ENCODE peak calls at places on chromosomes 2 and 18, in four cellular contexts. Y is H1, R is HCT116, I is endothelial cell of umbilical vein. G is an unnamed sample. For H3K4me1, the result is how much of the 10 kb centered on the place peaks cover.

GRCh38 chr18:35683021-35683420 is 101.5 kb downstream of the GALNT1 start:
- DNase-seq in I (no peak), R (no peak), Y (no peak), G (no peak)

GRCh38 chr2:70516596-70516995 is 37.0 kb downstream of the TGFA start:
- DNase-seq in I (no peak), Y (no peak), R (no peak), G (no peak)

GRCh38 chr2:95260028-95261023 is 13.9 kb upstream of the PROM2 start:
- DNase-seq in I (no peak), R (no peak), Y (no peak), G (peak)

GRCh38 chr2:120684691-120685402 is 50.8 kb upstream of the GLI2 start:
- DNase-seq in R (no peak), Y (no peak), I (no peak), G (no peak)

GRCh38 chr2:177908182-177908581 is 164.4 kb downstream of the PDE11A start:
- DNase-seq in I (no peak), Y (no peak), R (no peak), G (no peak)

GRCh38 chr2:119435148-119435952 is 3.7 kb downstream of the TMEM37 start:
- DNase-seq in I (no peak), R (no peak), Y (no peak), G (no peak)

GRCh38 chr2:29228276-29228675 is 113.1 kb downstream of the CLIP4 start:
- DNase-seq in I (no peak), R (no peak), Y (no peak), G (peak)

GRCh38 chr2:120401275-120402069 is 55.5 kb downstream of the INHBB start:
- DNase-seq in Y (no peak), R (no peak), I (no peak), G (no peak)

GRCh38 chr2:130181338-130181879 is at the start of gene SMPD4:
- DNase-seq in R (peak), Y (peak), I (peak), G (peak)

GRCh38 chr2:109290887-109291675 is 162.1 kb downstream of the SH3RF3 start:
- DNase-seq in Y (no peak), R (no peak), I (peak), G (no peak)

GRCh38 chr2:16506366-16506765 is 159.3 kb downstream of the CYRIA start:
- DNase-seq in I (no peak), Y (no peak), R (no peak), G (peak)

GRCh38 chr2:27545348-27546141 is 37.3 kb upstream of the ZNF512 start:
- DNase-seq in I (no peak), R (no peak), Y (no peak), G (no peak)

GRCh38 chr2:32559136-32559535 is 68.7 kb upstream of the TTC27 start:
- DNase-seq in I (no peak), Y (no peak), R (no peak), G (no peak)

GRCh38 chr2:236745420-236746210 is 176.0 kb downstream of the ACKR3 start:
- DNase-seq in Y (no peak), R (no peak), I (no peak), G (no peak)

GRCh38 chr18:79781331-79781941 is 16.3 kb upstream of the KCNG2 start:
- DNase-seq in R (no peak), Y (no peak), I (no peak), G (peak)

GRCh38 chr2:147910990-147911473 is 66.2 kb downstream of the ACVR2A start:
- DNase-seq in I (peak), R (peak), Y (no peak), G (no peak)

GRCh38 chr2:159066541-159067156 is 98.2 kb downstream of the TANC1 start:
- DNase-seq in Y (no peak), I (no peak), R (no peak), G (no peak)

GRCh38 chr2:99637157-99637697 is 147.4 kb upstream of the REV1 start:
- DNase-seq in R (no peak), Y (no peak), I (no peak), G (no peak)

GRCh38 chr2:6780765-6781274 is 84.9 kb downstream of the CMPK2 start:
- DNase-seq in I (peak), Y (no peak), R (no peak), G (peak)

GRCh38 chr2:26185304-26185928 is 12.5 kb downstream of the GAREM2 start:
- DNase-seq in R (no peak), I (peak), Y (no peak), G (peak)

GRCh38 chr18:34773961-34774754 is 64.1 kb downstream of the DTNA start:
- DNase-seq in Y (no peak), R (no peak), I (peak), G (peak)

GRCh38 chr18:62979172-62979571 is 263.8 kb downstream of the PHLPP1 start:
- DNase-seq in I (no peak), R (no peak), Y (no peak), G (no peak)

GRCh38 chr2:219009294-219009693 is 16.1 kb upstream of the CRYBA2 start:
- DNase-seq in Y (no peak), I (no peak), R (no peak), G (no peak)

GRCh38 chr18:21454725-21455124 is 145.8 kb downstream of the ESCO1 start:
- DNase-seq in R (no peak), I (no peak), Y (no peak), G (no peak)

GRCh38 chr18:55262021-55262560 is 302.8 kb upstream of the CCDC68 start:
- DNase-seq in I (no peak), Y (no peak), R (no peak), G (no peak)

GRCh38 chr2:70087703-70088507 is 628 bp downstream of the PCBP1 start:
- DNase-seq in R (no peak), Y (no peak), I (peak), G (peak)

GRCh38 chr2:207765541-207765940 is 4.2 kb downstream of the FZD5 start:
- DNase-seq in I (no peak), R (no peak), Y (no peak), G (no peak)

GRCh38 chr18:28411806-28412205 is 234.9 kb upstream of the CDH2 start:
- DNase-seq in I (no peak), R (no peak), Y (no peak), G (no peak)

GRCh38 chr2:98598781-98599428 is 9.4 kb downstream of the COA5 start:
- DNase-seq in I (peak), R (no peak), Y (no peak), G (no peak)

GRCh38 chr2:74457129-74457548 is 1.1 kb upstream of the WBP1 start:
- DNase-seq in R (no peak), Y (no peak), I (peak), G (no peak)

GRCh38 chr18:59561596-59561995 is 135.6 kb downstream of the CCBE1 start:
- DNase-seq in Y (no peak), I (no peak), R (no peak), G (no peak)

DNA sequence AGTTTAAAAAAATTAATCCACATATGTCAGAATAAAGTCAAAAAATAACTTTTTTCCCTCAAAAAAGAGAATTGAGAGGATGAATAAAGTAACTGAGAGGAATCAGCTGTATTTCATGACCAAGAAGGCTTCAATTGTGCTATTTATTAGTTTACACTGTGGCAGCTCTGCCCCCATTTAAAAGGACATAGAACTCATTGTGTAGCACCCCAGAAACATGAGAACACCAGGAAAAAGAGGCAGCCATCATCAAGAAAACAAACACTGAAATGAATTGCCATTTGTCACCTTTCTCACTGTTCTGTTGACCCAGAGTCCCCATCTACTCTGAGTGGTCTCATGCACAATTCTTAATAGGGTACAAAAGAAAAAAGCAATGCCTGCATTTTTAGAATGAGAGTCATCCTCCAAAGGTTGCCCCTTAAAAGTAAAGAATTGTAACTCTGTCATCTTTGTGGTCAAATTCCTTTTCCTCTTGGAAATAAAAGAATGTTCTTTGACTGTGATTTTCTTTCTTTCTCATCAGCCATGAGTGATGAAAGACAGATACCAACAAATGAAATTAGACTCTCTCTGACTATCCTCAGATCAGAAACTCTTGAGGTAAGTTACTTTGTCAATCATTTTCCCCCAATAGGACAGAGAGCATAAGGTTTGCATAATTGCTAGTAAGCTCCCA is 1942.0 kb upstream of the PIK3C3 start:
- DNase-seq in Y (no peak), I (no peak), R (no peak), G (no peak)
- H3K9ac ChIP-seq in Y (no peak), I (no peak), R (no peak), G (no peak)

GRCh38 chr2:113176696-113177355 is 3.1 kb downstream of the PSD4 start:
- DNase-seq in Y (no peak), R (no peak), I (no peak), G (no peak)

GRCh38 chr2:113178069-113178468 is 4.3 kb downstream of the PSD4 start:
- DNase-seq in R (no peak), I (no peak), Y (no peak), G (no peak)

GRCh38 chr2:113174369-113174735 is 581 bp downstream of the PSD4 start:
- DNase-seq in I (no peak), Y (no peak), R (no peak), G (no peak)

GRCh38 chr2:113175101-113175628 is 1.4 kb downstream of the PSD4 start:
- DNase-seq in R (no peak), I (no peak), Y (no peak), G (no peak)

GRCh38 chr2:113175736-113176695 is 2.2 kb downstream of the PSD4 start:
- DNase-seq in Y (no peak), I (no peak), R (no peak), G (no peak)
- TF ChIP-seq POLR2AphosphoS5 in Y (no peak), I (no peak), R (no peak), G (no peak)

GRCh38 chr2:55618649-55619055 is 1.2 kb upstream of the PPP4R3B start:
- DNase-seq in I (peak), R (peak), Y (no peak), G (peak)

GRCh38 chr2:55617160-55618024 is at the start of gene PPP4R3B:
- DNase-seq in I (peak), R (peak), Y (peak), G (peak)

GRCh38 chr2:55618025-55618648 is 715 bp upstream of the PPP4R3B start:
- DNase-seq in R (no peak), I (no peak), Y (no peak), G (peak)

GRCh38 chr2:55620123-55620779 is 2.8 kb upstream of the PPP4R3B start:
- DNase-seq in R (no peak), Y (no peak), I (no peak), G (peak)

DNA sequence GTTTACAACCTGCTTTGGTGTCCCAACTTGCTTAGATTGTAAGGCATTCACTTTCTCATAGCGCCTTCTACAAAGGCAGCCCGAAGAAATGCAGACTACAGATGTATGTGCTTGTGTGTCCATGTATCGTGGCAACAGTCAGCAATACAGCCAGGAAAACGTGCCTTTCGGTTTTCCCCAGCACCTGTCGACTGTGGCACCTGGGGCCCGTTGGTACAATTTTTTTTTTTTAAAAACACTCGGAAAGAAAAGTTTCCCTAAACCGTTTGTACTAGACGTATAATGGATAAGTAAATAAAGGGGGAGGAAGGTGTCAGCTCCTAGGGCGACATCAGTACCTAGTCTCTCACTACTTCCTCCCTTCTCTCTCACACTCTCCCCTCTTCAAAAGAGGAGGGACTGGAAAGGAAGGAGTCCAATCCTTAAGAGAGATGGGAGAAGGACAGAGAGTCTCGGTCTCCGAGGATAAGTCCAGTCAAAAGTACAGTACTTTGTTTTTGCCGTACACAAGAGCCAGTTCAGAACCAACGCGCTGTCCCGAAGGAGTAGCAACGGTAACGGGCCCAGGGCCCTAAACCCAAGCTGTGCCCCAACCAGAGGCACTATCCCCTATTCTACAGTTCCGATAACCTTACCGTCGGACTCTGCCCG is 788 bp downstream of the PPP4R3B start:
- DNase-seq in R (no peak), I (peak), Y (no peak), G (peak)
- H3K4me1 ChIP-seq in R (under half), I (under half), Y (under half), G (under half)

GRCh38 chr18:3649559-3650426 is 199.8 kb downstream of the TGIF1 start:
- DNase-seq in Y (no peak), I (no peak), R (no peak), G (no peak)

GRCh38 chr18:3647636-3648035 is 197.7 kb downstream of the TGIF1 start:
- DNase-seq in R (no peak), I (no peak), Y (no peak), G (no peak)

GRCh38 chr18:3648695-3649094 is 198.7 kb downstream of the TGIF1 start:
- DNase-seq in Y (no peak), I (no peak), R (no peak), G (no peak)

GRCh38 chr18:3651266-3651665 is 201.3 kb downstream of the TGIF1 start:
- DNase-seq in Y (no peak), I (no peak), R (no peak), G (no peak)

DNA sequence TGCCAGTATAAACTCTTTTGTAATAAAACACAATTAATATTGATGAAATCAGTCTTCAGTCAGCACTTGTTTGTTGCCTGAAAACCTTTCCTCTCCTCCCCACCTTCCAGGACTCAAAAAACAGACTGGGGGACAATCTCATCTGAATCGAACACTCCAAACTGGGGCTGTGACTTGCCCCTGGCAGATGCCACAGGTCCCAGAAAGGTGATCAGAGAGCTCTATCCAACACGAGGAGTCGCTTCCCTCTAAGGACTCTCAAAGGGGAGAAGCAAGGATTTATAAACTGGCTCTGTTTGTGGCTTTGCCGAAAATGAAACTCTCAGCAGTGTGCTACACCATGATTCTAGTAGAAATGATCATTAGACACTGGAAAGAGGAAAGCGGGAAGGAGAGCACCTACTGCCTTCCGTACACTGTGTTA is 199.2 kb downstream of the TGIF1 start:
- DNase-seq in R (no peak), Y (no peak), I (no peak), G (no peak)
- H3K9ac ChIP-seq in R (peak), Y (no peak), I (no peak), G (no peak)

GRCh38 chr2:241675885-241676284 is 10.7 kb downstream of the DTYMK start:
- DNase-seq in I (no peak), Y (no peak), R (no peak), G (no peak)
- TF ChIP-seq POLR2AphosphoS5 in I (no peak), Y (no peak), R (no peak), G (no peak)

DNA sequence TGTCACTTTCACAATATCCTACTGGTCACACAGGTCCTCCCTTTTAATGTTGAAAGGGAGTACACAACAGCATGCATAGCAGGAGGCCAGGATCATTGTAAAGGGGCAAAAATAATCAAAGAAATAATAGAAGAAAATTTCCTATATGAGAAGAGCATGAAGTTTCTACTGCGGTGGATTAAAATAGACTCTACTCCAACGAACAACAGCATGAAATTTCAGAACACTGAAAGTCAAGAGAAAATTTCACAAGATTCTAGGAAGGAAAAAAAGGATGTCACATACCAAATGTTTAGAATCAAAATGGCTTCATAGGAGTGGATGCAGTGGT is 72.1 kb upstream of the EPAS1 start:
- DNase-seq in R (no peak), I (no peak), Y (no peak), G (no peak)
- H3K4me1 ChIP-seq in R (under half), I (under half), Y (under half), G (under half)

GRCh38 chr2:36731941-36732700 is 35.6 kb downstream of the VIT start:
- DNase-seq in Y (no peak), I (peak), R (no peak), G (peak)

GRCh38 chr2:36733215-36733614 is 36.7 kb downstream of the VIT start:
- DNase-seq in R (no peak), I (no peak), Y (no peak), G (no peak)

GRCh38 chr2:36729067-36729466 is 32.6 kb downstream of the VIT start:
- DNase-seq in I (no peak), Y (no peak), R (no peak), G (no peak)

GRCh38 chr2:36734304-36734703 is 37.8 kb downstream of the VIT start:
- DNase-seq in I (no peak), R (no peak), Y (no peak), G (no peak)

GRCh38 chr2:36732701-36733036 is 36.2 kb downstream of the VIT start:
- DNase-seq in I (no peak), R (no peak), Y (no peak), G (no peak)
- H3K9ac ChIP-seq in I (no peak), R (no peak), Y (no peak), G (no peak)

G was measured in SK-N-SH.